ENCODE peak calls at places on chromosomes 1 and 21, in four cellular contexts. One of them, this sample, is unnamed. For H3K4me1, the result is how much of the 10 kb centered on the place peaks cover.

GRCh38 chr21:44352253-44352860 is 1.1 kb upstream of the TRPM2 start:
- DNase-seq in cardiac muscle cell: no peak
- DNase-seq in left ventricle myocardium inferior: no peak
- DNase-seq in transverse colon: no peak
- DNase-seq in this sample: no peak

GRCh38 chr1:172513480-172513879 is 19.5 kb upstream of the SUCO start:
- DNase-seq in cardiac muscle cell: no peak
- DNase-seq in left ventricle myocardium inferior: no peak
- DNase-seq in transverse colon: no peak
- DNase-seq in this sample: peak

GRCh38 chr1:228781801-228782661 is 46.8 kb downstream of the RHOU start:
- DNase-seq in cardiac muscle cell: no peak
- DNase-seq in left ventricle myocardium inferior: no peak
- DNase-seq in transverse colon: no peak
- DNase-seq in this sample: no peak

GRCh38 chr1:41420877-41421276 is 59.6 kb downstream of the FOXO6 start:
- DNase-seq in cardiac muscle cell: no peak
- DNase-seq in left ventricle myocardium inferior: no peak
- DNase-seq in transverse colon: no peak
- DNase-seq in this sample: no peak

GRCh38 chr1:182217967-182218366 is 156.5 kb upstream of the ZNF648 start:
- DNase-seq in cardiac muscle cell: no peak
- DNase-seq in left ventricle myocardium inferior: no peak
- DNase-seq in transverse colon: no peak
- DNase-seq in this sample: peak

GRCh38 chr1:1937061-1937460 is 18.0 kb upstream of the TMEM52 start:
- DNase-seq in cardiac muscle cell: no peak
- DNase-seq in left ventricle myocardium inferior: no peak
- DNase-seq in transverse colon: no peak
- DNase-seq in this sample: no peak

GRCh38 chr1:180898441-180899219 is 14.1 kb upstream of the KIAA1614 start:
- DNase-seq in cardiac muscle cell: peak
- DNase-seq in left ventricle myocardium inferior: no peak
- DNase-seq in transverse colon: no peak
- DNase-seq in this sample: no peak

GRCh38 chr1:178986204-178986603 is 39.5 kb upstream of the FAM20B start:
- DNase-seq in cardiac muscle cell: no peak
- DNase-seq in left ventricle myocardium inferior: no peak
- DNase-seq in transverse colon: no peak
- DNase-seq in this sample: no peak

GRCh38 chr1:211574705-211575104 is 4.3 kb downstream of the SLC30A1 start:
- DNase-seq in cardiac muscle cell: no peak
- DNase-seq in left ventricle myocardium inferior: no peak
- DNase-seq in transverse colon: no peak
- DNase-seq in this sample: no peak

GRCh38 chr1:234842726-234843641 is 233.0 kb upstream of the IRF2BP2 start:
- DNase-seq in cardiac muscle cell: peak
- DNase-seq in left ventricle myocardium inferior: peak
- DNase-seq in transverse colon: no peak
- DNase-seq in this sample: no peak

GRCh38 chr1:27536767-27537166 is 46.8 kb upstream of the WASF2 start:
- DNase-seq in cardiac muscle cell: peak
- DNase-seq in left ventricle myocardium inferior: peak
- DNase-seq in transverse colon: peak
- DNase-seq in this sample: no peak

GRCh38 chr1:210394281-210394798 is 65.6 kb downstream of the HHAT start:
- DNase-seq in cardiac muscle cell: no peak
- DNase-seq in left ventricle myocardium inferior: peak
- DNase-seq in transverse colon: no peak
- DNase-seq in this sample: peak

GRCh38 chr1:186474208-186474607 is 13.3 kb upstream of the PDC start:
- DNase-seq in cardiac muscle cell: no peak
- DNase-seq in left ventricle myocardium inferior: no peak
- DNase-seq in transverse colon: no peak
- DNase-seq in this sample: peak

GRCh38 chr1:94332952-94333351 is 85.2 kb upstream of the ABCD3 start:
- DNase-seq in cardiac muscle cell: no peak
- DNase-seq in left ventricle myocardium inferior: no peak
- DNase-seq in transverse colon: no peak
- DNase-seq in this sample: no peak

GRCh38 chr1:200006711-200007110 is 20.8 kb upstream of the NR5A2 start:
- DNase-seq in cardiac muscle cell: no peak
- DNase-seq in left ventricle myocardium inferior: no peak
- DNase-seq in transverse colon: no peak
- DNase-seq in this sample: no peak

GRCh38 chr1:24236170-24237045 is 49.3 kb upstream of the IFNLR1 start:
- DNase-seq in cardiac muscle cell: no peak
- DNase-seq in left ventricle myocardium inferior: no peak
- DNase-seq in transverse colon: peak
- DNase-seq in this sample: peak

GRCh38 chr1:218499021-218499691 is 154.0 kb downstream of the TGFB2 start:
- DNase-seq in cardiac muscle cell: no peak
- DNase-seq in left ventricle myocardium inferior: no peak
- DNase-seq in transverse colon: no peak
- DNase-seq in this sample: peak

GRCh38 chr1:109547412-109548320 is 749 bp upstream of the GNAI3 start:
- DNase-seq in cardiac muscle cell: no peak
- DNase-seq in left ventricle myocardium inferior: no peak
- DNase-seq in transverse colon: peak
- DNase-seq in this sample: peak

GRCh38 chr1:153866045-153866850 is 56.5 kb downstream of the GATAD2B start:
- DNase-seq in cardiac muscle cell: no peak
- DNase-seq in left ventricle myocardium inferior: no peak
- DNase-seq in transverse colon: no peak
- DNase-seq in this sample: no peak

GRCh38 chr1:30273456-30273855 is 449.9 kb downstream of the MATN1 start:
- DNase-seq in cardiac muscle cell: no peak
- DNase-seq in left ventricle myocardium inferior: no peak
- DNase-seq in transverse colon: no peak
- DNase-seq in this sample: no peak

GRCh38 chr1:19861842-19862530 is 20.2 kb upstream of the OTUD3 start:
- DNase-seq in cardiac muscle cell: no peak
- DNase-seq in left ventricle myocardium inferior: no peak
- DNase-seq in transverse colon: no peak
- DNase-seq in this sample: no peak

GRCh38 chr1:155858805-155859233 is 548 bp upstream of the SYT11 start:
- DNase-seq in cardiac muscle cell: no peak
- DNase-seq in left ventricle myocardium inferior: peak
- DNase-seq in transverse colon: peak
- DNase-seq in this sample: no peak

GRCh38 chr1:226967665-226968064 is 27.6 kb downstream of the COQ8A start:
- DNase-seq in cardiac muscle cell: no peak
- DNase-seq in left ventricle myocardium inferior: no peak
- DNase-seq in transverse colon: no peak
- DNase-seq in this sample: peak

GRCh38 chr1:20137055-20137454 is 2.1 kb upstream of the PLA2G2F start:
- DNase-seq in cardiac muscle cell: no peak
- DNase-seq in left ventricle myocardium inferior: no peak
- DNase-seq in transverse colon: no peak
- DNase-seq in this sample: no peak

GRCh38 chr1:154863702-154864174 is 6.3 kb downstream of the KCNN3 start:
- DNase-seq in cardiac muscle cell: peak
- DNase-seq in left ventricle myocardium inferior: no peak
- DNase-seq in transverse colon: peak
- DNase-seq in this sample: no peak

DNA sequence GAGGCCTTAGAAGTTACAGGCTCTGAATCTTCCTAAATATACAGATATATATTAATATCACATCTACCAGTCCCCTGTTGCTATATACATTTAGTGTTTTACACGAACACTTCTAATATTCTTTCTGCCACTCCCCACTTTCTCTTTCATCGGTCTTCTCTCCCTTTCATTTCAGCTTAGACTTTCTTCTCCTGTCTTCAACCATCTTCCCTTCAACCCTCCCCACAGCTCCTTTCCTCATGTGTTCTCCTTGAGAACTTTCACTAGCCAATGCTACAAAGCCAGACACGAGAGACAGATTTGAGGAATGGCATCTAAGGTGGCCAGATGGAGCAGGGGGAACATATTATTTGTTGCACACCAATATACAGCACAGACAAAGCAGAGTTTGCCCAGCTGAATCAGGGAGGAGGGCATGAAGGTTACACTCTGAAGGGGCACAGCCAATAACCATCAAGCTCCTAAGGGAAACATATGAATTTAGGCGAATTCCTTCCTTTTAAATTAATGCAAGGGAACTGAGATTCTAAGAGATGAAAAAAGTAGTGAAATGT is 84.1 kb upstream of the LBR start:
- DNase-seq in cardiac muscle cell: no peak
- DNase-seq in left ventricle myocardium inferior: no peak
- DNase-seq in transverse colon: no peak
- DNase-seq in this sample: no peak
- TF ChIP-seq CTCF in cardiac muscle cell: no peak
- TF ChIP-seq CTCF in left ventricle myocardium inferior: no peak
- TF ChIP-seq CTCF in transverse colon: no peak
- TF ChIP-seq CTCF in this sample: no peak

GRCh38 chr1:206698990-206699586 is 14.4 kb downstream of the MAPKAPK2 start:
- DNase-seq in cardiac muscle cell: no peak
- DNase-seq in left ventricle myocardium inferior: no peak
- DNase-seq in transverse colon: no peak
- DNase-seq in this sample: no peak

GRCh38 chr1:206695751-206696150 is 11.0 kb downstream of the MAPKAPK2 start:
- DNase-seq in cardiac muscle cell: no peak
- DNase-seq in left ventricle myocardium inferior: no peak
- DNase-seq in transverse colon: no peak
- DNase-seq in this sample: no peak

GRCh38 chr1:206699626-206700025 is 14.9 kb downstream of the MAPKAPK2 start:
- DNase-seq in cardiac muscle cell: no peak
- DNase-seq in left ventricle myocardium inferior: no peak
- DNase-seq in transverse colon: no peak
- DNase-seq in this sample: no peak

GRCh38 chr1:206696812-206697585 is 12.3 kb downstream of the MAPKAPK2 start:
- DNase-seq in cardiac muscle cell: no peak
- DNase-seq in left ventricle myocardium inferior: no peak
- DNase-seq in transverse colon: no peak
- DNase-seq in this sample: no peak

DNA sequence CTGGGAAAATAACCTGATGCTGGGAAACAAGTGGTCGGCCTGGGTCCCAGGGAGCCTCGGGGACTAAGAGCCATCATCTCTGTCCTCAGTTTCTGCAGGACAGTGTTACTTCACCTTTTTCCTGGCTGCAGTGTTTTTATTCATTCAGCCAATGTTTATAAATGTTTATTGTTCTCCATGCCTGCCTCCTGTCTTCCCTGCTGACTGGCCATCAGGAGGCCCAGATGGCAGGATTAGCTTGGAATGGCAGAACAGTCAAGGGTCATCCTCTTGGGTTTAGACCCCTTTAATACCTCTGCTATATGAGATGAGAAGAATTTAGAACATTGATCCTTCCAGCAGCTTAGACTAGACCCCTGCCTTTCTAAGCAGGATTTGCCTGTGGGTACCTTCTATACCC is 13.3 kb downstream of the MAPKAPK2 start:
- DNase-seq in cardiac muscle cell: no peak
- DNase-seq in left ventricle myocardium inferior: no peak
- DNase-seq in transverse colon: no peak
- DNase-seq in this sample: no peak
- H3K4me1 ChIP-seq in cardiac muscle cell: half or more
- H3K4me1 ChIP-seq in left ventricle myocardium inferior: half or more
- H3K4me1 ChIP-seq in transverse colon: half or more
- H3K4me1 ChIP-seq in this sample: under half

GRCh38 chr1:25889470-25889869 is 14.0 kb upstream of the PAQR7 start:
- DNase-seq in cardiac muscle cell: no peak
- DNase-seq in left ventricle myocardium inferior: no peak
- DNase-seq in transverse colon: no peak
- DNase-seq in this sample: no peak
- TF ChIP-seq CTCF in cardiac muscle cell: peak
- TF ChIP-seq CTCF in left ventricle myocardium inferior: no peak
- TF ChIP-seq CTCF in transverse colon: no peak
- TF ChIP-seq CTCF in this sample: peak

GRCh38 chr1:204523605-204524215 is 7.5 kb downstream of the MDM4 start:
- DNase-seq in cardiac muscle cell: no peak
- DNase-seq in left ventricle myocardium inferior: no peak
- DNase-seq in transverse colon: no peak
- DNase-seq in this sample: peak

GRCh38 chr1:204520834-204521709 is 4.9 kb downstream of the MDM4 start:
- DNase-seq in cardiac muscle cell: no peak
- DNase-seq in left ventricle myocardium inferior: no peak
- DNase-seq in transverse colon: peak
- DNase-seq in this sample: peak

GRCh38 chr1:204528677-204529076 is 12.5 kb downstream of the MDM4 start:
- DNase-seq in cardiac muscle cell: no peak
- DNase-seq in left ventricle myocardium inferior: no peak
- DNase-seq in transverse colon: no peak
- DNase-seq in this sample: no peak

GRCh38 chr1:204528241-204528640 is 12.0 kb downstream of the MDM4 start:
- DNase-seq in cardiac muscle cell: no peak
- DNase-seq in left ventricle myocardium inferior: no peak
- DNase-seq in transverse colon: no peak
- DNase-seq in this sample: no peak

DNA sequence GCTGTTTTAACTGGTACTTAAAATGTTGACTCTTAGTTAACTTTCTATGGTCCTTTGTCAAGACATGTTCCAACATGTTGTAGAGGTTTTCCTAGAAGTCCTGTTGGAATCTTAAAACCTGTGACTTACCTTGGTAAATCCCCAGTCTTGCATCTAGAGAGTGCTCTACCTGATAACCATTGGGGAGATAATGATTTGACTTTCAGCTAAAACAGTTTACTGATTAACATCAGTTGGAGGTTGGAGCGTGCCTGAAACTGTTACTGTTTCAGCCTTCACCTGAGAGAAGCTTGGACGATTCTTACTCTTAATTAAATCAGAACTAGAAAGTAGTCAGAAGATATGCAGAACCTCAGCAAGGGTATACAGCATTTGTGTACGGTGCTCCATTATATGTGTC is 8.8 kb downstream of the MDM4 start:
- DNase-seq in cardiac muscle cell: no peak
- DNase-seq in left ventricle myocardium inferior: no peak
- DNase-seq in transverse colon: no peak
- DNase-seq in this sample: peak
- H3K4me1 ChIP-seq in cardiac muscle cell: under half
- H3K4me1 ChIP-seq in left ventricle myocardium inferior: under half
- H3K4me1 ChIP-seq in transverse colon: under half
- H3K4me1 ChIP-seq in this sample: under half

DNA sequence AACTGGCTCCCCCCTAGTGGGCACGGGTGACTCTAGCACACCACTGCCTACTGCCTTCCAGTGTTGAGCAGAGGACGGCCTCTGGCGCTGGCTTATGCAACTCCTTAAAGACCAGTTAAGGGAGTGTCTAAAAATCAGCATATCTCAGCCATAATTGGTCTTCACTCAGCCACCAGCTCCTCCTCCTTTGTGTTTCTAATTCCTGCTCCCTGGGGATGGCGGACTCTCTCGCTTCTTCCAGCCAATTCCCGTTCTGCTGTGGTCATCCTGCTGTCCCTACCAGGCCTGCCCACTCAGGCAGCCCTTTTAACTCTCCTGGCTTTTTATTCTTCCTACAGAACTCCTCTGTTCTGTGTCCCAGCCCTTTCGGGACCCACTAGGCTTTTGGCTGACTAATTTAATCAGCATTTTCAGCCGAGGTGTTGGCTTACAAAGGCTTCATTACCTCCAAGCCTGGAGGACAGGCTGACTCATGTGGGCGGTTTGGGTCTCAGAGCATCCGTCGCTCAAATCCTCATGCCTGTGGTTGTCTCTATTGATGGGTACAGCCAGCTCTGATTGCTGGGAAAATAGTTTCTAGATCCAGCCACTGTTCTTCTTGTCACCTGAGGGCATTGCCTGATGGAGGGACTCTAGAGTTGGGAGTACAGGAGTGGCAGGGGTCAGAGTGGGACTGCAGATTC is 332.5 kb downstream of the CAMTA1 start:
- DNase-seq in cardiac muscle cell: peak
- DNase-seq in left ventricle myocardium inferior: no peak
- DNase-seq in transverse colon: no peak
- DNase-seq in this sample: peak
- TF ChIP-seq CTCF in cardiac muscle cell: no peak
- TF ChIP-seq CTCF in left ventricle myocardium inferior: no peak
- TF ChIP-seq CTCF in transverse colon: no peak
- TF ChIP-seq CTCF in this sample: peak

This sample was measured in foreskin keratinocyte.